ENCODE peak calls at places on chromosomes 3 and 15, in eight cellular contexts. One of them, this sample, is unnamed.

GRCh38 chr3:5115506-5116162 is 6.5 kb upstream of the ARL8B start:
- DNase-seq in lower lobe of right lung: no peak
- DNase-seq in mammary epithelial cell: no peak
- DNase-seq in MM.1S: peak; percentile 39
- DNase-seq in stomach: no peak
- DNase-seq in pancreas: no peak
- DNase-seq in heart right ventricle: no peak
- DNase-seq in fibroblast of mammary gland: peak; percentile 30
- DNase-seq in this sample: no peak

GRCh38 chr3:194139085-194139976 is 3.4 kb downstream of the HES1 start:
- DNase-seq in lower lobe of right lung: no peak
- DNase-seq in mammary epithelial cell: peak; percentile 96
- DNase-seq in MM.1S: peak; percentile 60
- DNase-seq in stomach: no peak
- DNase-seq in pancreas: no peak
- DNase-seq in heart right ventricle: no peak
- DNase-seq in fibroblast of mammary gland: peak; percentile 92
- DNase-seq in this sample: peak; percentile 94

GRCh38 chr15:63075072-63075995 is 32.8 kb downstream of the TPM1 start:
- DNase-seq in lower lobe of right lung: no peak
- DNase-seq in mammary epithelial cell: no peak
- DNase-seq in MM.1S: no peak
- DNase-seq in stomach: no peak
- DNase-seq in pancreas: no peak
- DNase-seq in heart right ventricle: no peak
- DNase-seq in fibroblast of mammary gland: peak; percentile 29
- DNase-seq in this sample: no peak

GRCh38 chr15:28004143-28005003 is 94.7 kb downstream of the OCA2 start:
- DNase-seq in lower lobe of right lung: no peak
- DNase-seq in mammary epithelial cell: no peak
- DNase-seq in MM.1S: no peak
- DNase-seq in stomach: no peak
- DNase-seq in pancreas: no peak
- DNase-seq in heart right ventricle: no peak
- DNase-seq in fibroblast of mammary gland: peak; percentile 1
- DNase-seq in this sample: no peak

GRCh38 chr3:160413613-160414248 is 14.3 kb downstream of the SMC4 start:
- DNase-seq in lower lobe of right lung: no peak
- DNase-seq in mammary epithelial cell: peak; percentile 54
- DNase-seq in MM.1S: peak; percentile 77
- DNase-seq in stomach: peak; percentile 53
- DNase-seq in pancreas: no peak
- DNase-seq in heart right ventricle: peak; percentile 11
- DNase-seq in fibroblast of mammary gland: peak; percentile 86
- DNase-seq in this sample: peak; percentile 81

GRCh38 chr3:197505796-197506553 is 49.8 kb downstream of the BDH1 start:
- DNase-seq in lower lobe of right lung: peak; percentile 76
- DNase-seq in mammary epithelial cell: no peak
- DNase-seq in MM.1S: peak; percentile 43
- DNase-seq in stomach: peak; percentile 62
- DNase-seq in pancreas: no peak
- DNase-seq in heart right ventricle: no peak
- DNase-seq in fibroblast of mammary gland: no peak
- DNase-seq in this sample: no peak

GRCh38 chr3:59608356-59608755 is 558.5 kb upstream of the CFAP20DC start:
- DNase-seq in lower lobe of right lung: no peak
- DNase-seq in mammary epithelial cell: no peak
- DNase-seq in MM.1S: no peak
- DNase-seq in stomach: no peak
- DNase-seq in pancreas: no peak
- DNase-seq in heart right ventricle: no peak
- DNase-seq in fibroblast of mammary gland: no peak
- DNase-seq in this sample: no peak

GRCh38 chr15:66703540-66703941 is 1.5 kb downstream of the SMAD6 start:
- DNase-seq in lower lobe of right lung: peak; percentile 74
- DNase-seq in mammary epithelial cell: peak; percentile 23
- DNase-seq in MM.1S: peak; percentile 27
- DNase-seq in stomach: peak; percentile 52
- DNase-seq in pancreas: no peak
- DNase-seq in heart right ventricle: peak; percentile 51
- DNase-seq in fibroblast of mammary gland: peak; percentile 40
- DNase-seq in this sample: peak; percentile 50

GRCh38 chr3:167813169-167814123 is 77.9 kb downstream of the SERPINI1 start:
- DNase-seq in lower lobe of right lung: no peak
- DNase-seq in mammary epithelial cell: no peak
- DNase-seq in MM.1S: no peak
- DNase-seq in stomach: no peak
- DNase-seq in pancreas: no peak
- DNase-seq in heart right ventricle: no peak
- DNase-seq in fibroblast of mammary gland: peak; percentile 9
- DNase-seq in this sample: no peak

GRCh38 chr3:127170794-127171193 is 22.1 kb upstream of the PRR23E start:
- DNase-seq in lower lobe of right lung: no peak
- DNase-seq in mammary epithelial cell: peak; percentile 16
- DNase-seq in MM.1S: no peak
- DNase-seq in stomach: no peak
- DNase-seq in pancreas: no peak
- DNase-seq in heart right ventricle: no peak
- DNase-seq in fibroblast of mammary gland: peak; percentile 77
- DNase-seq in this sample: no peak

GRCh38 chr15:39336926-39337325 is 244.0 kb upstream of the THBS1 start:
- DNase-seq in lower lobe of right lung: no peak
- DNase-seq in mammary epithelial cell: no peak
- DNase-seq in MM.1S: no peak
- DNase-seq in stomach: no peak
- DNase-seq in pancreas: no peak
- DNase-seq in heart right ventricle: no peak
- DNase-seq in fibroblast of mammary gland: peak; percentile 12
- DNase-seq in this sample: no peak

GRCh38 chr3:125079675-125080045 is 23.9 kb upstream of the HEG1 start:
- DNase-seq in lower lobe of right lung: no peak
- DNase-seq in mammary epithelial cell: peak; percentile 52
- DNase-seq in MM.1S: no peak
- DNase-seq in stomach: no peak
- DNase-seq in pancreas: no peak
- DNase-seq in heart right ventricle: no peak
- DNase-seq in fibroblast of mammary gland: peak; percentile 38
- DNase-seq in this sample: peak; percentile 45

GRCh38 chr3:104460477-104461406 is 906.0 kb upstream of the ALCAM start:
- DNase-seq in lower lobe of right lung: no peak
- DNase-seq in mammary epithelial cell: peak; percentile 10
- DNase-seq in MM.1S: peak; percentile 76
- DNase-seq in stomach: no peak
- DNase-seq in pancreas: no peak
- DNase-seq in heart right ventricle: no peak
- DNase-seq in fibroblast of mammary gland: peak; percentile 30
- DNase-seq in this sample: peak; percentile 51

GRCh38 chr3:184748219-184749135 is 36.6 kb upstream of the MAGEF1 start:
- DNase-seq in lower lobe of right lung: no peak
- DNase-seq in mammary epithelial cell: peak; percentile 83
- DNase-seq in MM.1S: peak; percentile 21
- DNase-seq in stomach: peak; percentile 46
- DNase-seq in pancreas: no peak
- DNase-seq in heart right ventricle: no peak
- DNase-seq in fibroblast of mammary gland: peak; percentile 33
- DNase-seq in this sample: peak; percentile 85

GRCh38 chr3:13040381-13041074 is 32.7 kb downstream of the IQSEC1 start:
- DNase-seq in lower lobe of right lung: peak; percentile 58
- DNase-seq in mammary epithelial cell: no peak
- DNase-seq in MM.1S: peak; percentile 14
- DNase-seq in stomach: no peak
- DNase-seq in pancreas: peak; percentile 47
- DNase-seq in heart right ventricle: no peak
- DNase-seq in fibroblast of mammary gland: no peak
- DNase-seq in this sample: no peak

GRCh38 chr3:126604691-126605090 is 46.0 kb upstream of the C3orf22 start:
- DNase-seq in lower lobe of right lung: no peak
- DNase-seq in mammary epithelial cell: no peak
- DNase-seq in MM.1S: no peak
- DNase-seq in stomach: no peak
- DNase-seq in pancreas: no peak
- DNase-seq in heart right ventricle: no peak
- DNase-seq in fibroblast of mammary gland: no peak
- DNase-seq in this sample: no peak

GRCh38 chr3:31350307-31350706 is 182.4 kb upstream of the STT3B start:
- DNase-seq in lower lobe of right lung: no peak
- DNase-seq in mammary epithelial cell: no peak
- DNase-seq in MM.1S: no peak
- DNase-seq in stomach: no peak
- DNase-seq in pancreas: no peak
- DNase-seq in heart right ventricle: no peak
- DNase-seq in fibroblast of mammary gland: no peak
- DNase-seq in this sample: no peak

GRCh38 chr15:22903427-22903826 is 65.0 kb downstream of the NIPA2 start:
- DNase-seq in lower lobe of right lung: no peak
- DNase-seq in mammary epithelial cell: no peak
- DNase-seq in MM.1S: no peak
- DNase-seq in stomach: no peak
- DNase-seq in pancreas: no peak
- DNase-seq in heart right ventricle: no peak
- DNase-seq in fibroblast of mammary gland: no peak
- DNase-seq in this sample: no peak

GRCh38 chr15:22902981-22903380 is 64.5 kb downstream of the NIPA2 start:
- DNase-seq in lower lobe of right lung: no peak
- DNase-seq in mammary epithelial cell: no peak
- DNase-seq in MM.1S: no peak
- DNase-seq in stomach: no peak
- DNase-seq in pancreas: peak; percentile 44
- DNase-seq in heart right ventricle: no peak
- DNase-seq in fibroblast of mammary gland: no peak
- DNase-seq in this sample: no peak

GRCh38 chr15:22902578-22902977 is 64.1 kb downstream of the NIPA2 start:
- DNase-seq in lower lobe of right lung: no peak
- DNase-seq in mammary epithelial cell: no peak
- DNase-seq in MM.1S: no peak
- DNase-seq in stomach: no peak
- DNase-seq in pancreas: peak; percentile 56
- DNase-seq in heart right ventricle: no peak
- DNase-seq in fibroblast of mammary gland: no peak
- DNase-seq in this sample: no peak

GRCh38 chr15:22904736-22905135 is 66.3 kb downstream of the NIPA2 start:
- DNase-seq in lower lobe of right lung: no peak
- DNase-seq in mammary epithelial cell: no peak
- DNase-seq in MM.1S: no peak
- DNase-seq in stomach: no peak
- DNase-seq in pancreas: peak; percentile 56
- DNase-seq in heart right ventricle: peak; percentile 35
- DNase-seq in fibroblast of mammary gland: no peak
- DNase-seq in this sample: no peak

DNA sequence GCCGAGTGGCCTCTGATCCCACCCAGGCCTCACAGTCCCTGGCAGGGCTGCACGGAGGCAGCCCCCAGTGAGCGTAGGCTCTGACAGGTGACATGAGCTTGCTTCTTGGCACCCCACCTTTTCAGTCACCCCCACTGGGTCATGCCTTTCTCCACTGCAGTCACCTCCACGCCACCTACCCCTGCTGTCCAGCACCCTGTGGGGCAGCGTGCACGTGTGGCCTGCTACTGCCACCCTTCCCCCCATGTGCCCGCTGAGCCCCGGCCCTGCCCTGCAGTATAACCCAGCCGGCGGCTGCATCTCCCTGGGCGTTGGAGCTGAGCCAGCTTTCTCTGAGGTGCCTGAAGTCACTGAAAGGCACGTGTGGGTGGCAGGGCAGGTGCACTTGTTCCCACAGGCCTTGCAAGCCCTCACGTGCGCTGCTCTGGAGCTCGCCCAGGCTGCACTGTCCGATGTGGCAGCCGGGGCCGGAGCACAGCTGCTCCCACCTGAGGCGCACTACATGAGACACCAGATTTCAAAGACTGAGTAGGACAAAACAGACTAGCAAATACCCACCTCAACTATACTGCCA is 65.6 kb downstream of the NIPA2 start:
- DNase-seq in lower lobe of right lung: no peak
- DNase-seq in mammary epithelial cell: no peak
- DNase-seq in MM.1S: no peak
- DNase-seq in stomach: peak; percentile 37
- DNase-seq in pancreas: peak; percentile 99
- DNase-seq in heart right ventricle: no peak
- DNase-seq in fibroblast of mammary gland: no peak
- DNase-seq in this sample: no peak
- TF ChIP-seq CTCF in lower lobe of right lung: no peak
- TF ChIP-seq CTCF in mammary epithelial cell: no peak
- TF ChIP-seq CTCF in MM.1S: no peak
- TF ChIP-seq CTCF in stomach: no peak
- TF ChIP-seq CTCF in pancreas: no peak
- TF ChIP-seq CTCF in heart right ventricle: no peak
- TF ChIP-seq CTCF in fibroblast of mammary gland: no peak
- TF ChIP-seq CTCF in this sample: no peak

GRCh38 chr3:71450985-71451560 is 132.5 kb downstream of the FOXP1 start:
- DNase-seq in lower lobe of right lung: no peak
- DNase-seq in mammary epithelial cell: no peak
- DNase-seq in MM.1S: no peak
- DNase-seq in stomach: no peak
- DNase-seq in pancreas: no peak
- DNase-seq in heart right ventricle: no peak
- DNase-seq in fibroblast of mammary gland: no peak
- DNase-seq in this sample: no peak
- H3K4me3 ChIP-seq in lower lobe of right lung: no peak overlapping the region
- H3K4me3 ChIP-seq in mammary epithelial cell: no peak overlapping the region
- H3K4me3 ChIP-seq in MM.1S: no peak overlapping the region
- H3K4me3 ChIP-seq in stomach: no peak overlapping the region
- H3K4me3 ChIP-seq in pancreas: no peak overlapping the region
- H3K4me3 ChIP-seq in heart right ventricle: no peak overlapping the region
- H3K4me3 ChIP-seq in fibroblast of mammary gland: no peak overlapping the region
- H3K4me3 ChIP-seq in this sample: no peak overlapping the region

DNA sequence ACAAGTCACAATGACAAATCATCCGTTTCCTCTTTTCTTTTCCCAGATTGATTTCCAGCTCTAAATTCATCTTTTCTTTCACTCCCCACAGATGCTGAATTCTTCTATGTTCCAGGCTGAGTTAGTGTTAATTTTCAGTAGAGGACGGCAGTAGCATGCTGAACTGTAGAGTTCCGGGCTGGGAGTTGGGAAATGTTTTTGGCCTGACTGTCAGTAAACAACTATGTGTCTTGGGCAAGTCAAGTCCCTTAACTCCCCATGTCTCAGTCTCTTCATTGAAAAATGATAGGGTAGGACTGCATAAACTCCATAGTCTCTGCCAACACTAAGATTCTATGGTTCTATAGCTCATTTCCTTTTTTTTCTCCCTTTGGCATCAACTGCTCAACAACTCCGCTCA is 333.9 kb downstream of the TIGIT start:
- DNase-seq in lower lobe of right lung: no peak
- DNase-seq in mammary epithelial cell: no peak
- DNase-seq in MM.1S: no peak
- DNase-seq in stomach: no peak
- DNase-seq in pancreas: no peak
- DNase-seq in heart right ventricle: no peak
- DNase-seq in fibroblast of mammary gland: peak; percentile 73
- DNase-seq in this sample: no peak
- TF ChIP-seq CTCF in lower lobe of right lung: no peak
- TF ChIP-seq CTCF in mammary epithelial cell: no peak
- TF ChIP-seq CTCF in MM.1S: no peak
- TF ChIP-seq CTCF in stomach: no peak
- TF ChIP-seq CTCF in pancreas: no peak
- TF ChIP-seq CTCF in heart right ventricle: peak; percentile 10
- TF ChIP-seq CTCF in fibroblast of mammary gland: no peak
- TF ChIP-seq CTCF in this sample: no peak

DNA sequence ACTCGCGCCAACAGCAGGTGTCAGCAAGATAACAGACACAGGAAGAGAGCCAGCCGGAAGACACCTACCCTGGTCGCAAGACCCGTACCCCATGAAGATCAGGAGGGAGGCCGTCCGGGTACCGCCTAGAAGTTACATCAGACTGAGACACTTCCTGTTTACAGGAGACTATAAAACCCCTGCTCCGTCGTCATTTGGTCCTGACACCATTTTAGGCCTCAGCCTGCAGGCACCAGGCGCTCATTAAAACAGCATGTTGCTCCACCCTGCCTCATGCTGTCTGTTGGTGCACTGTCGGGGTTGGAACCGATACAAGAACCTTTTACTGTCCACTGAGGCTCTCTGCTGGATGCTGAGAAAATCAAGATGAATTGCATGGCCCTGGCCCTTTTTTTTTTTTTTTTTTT is 15.6 kb upstream of the PRTG start:
- DNase-seq in lower lobe of right lung: no peak
- DNase-seq in mammary epithelial cell: no peak
- DNase-seq in MM.1S: no peak
- DNase-seq in stomach: no peak
- DNase-seq in pancreas: no peak
- DNase-seq in heart right ventricle: no peak
- DNase-seq in fibroblast of mammary gland: no peak
- DNase-seq in this sample: no peak
- H3K4me3 ChIP-seq in lower lobe of right lung: no peak overlapping the region
- H3K4me3 ChIP-seq in mammary epithelial cell: no peak overlapping the region
- H3K4me3 ChIP-seq in MM.1S: no peak overlapping the region
- H3K4me3 ChIP-seq in stomach: no peak overlapping the region
- H3K4me3 ChIP-seq in pancreas: no peak overlapping the region
- H3K4me3 ChIP-seq in heart right ventricle: no peak overlapping the region
- H3K4me3 ChIP-seq in fibroblast of mammary gland: no peak overlapping the region
- H3K4me3 ChIP-seq in this sample: no peak overlapping the region

This sample was measured in epithelial cell of esophagus.